ENCODE peak calls at places on chromosomes 1 and 21, in eight cellular contexts. Z is brain microvascular endothelial cell; D is AG08396; K is lung; I is CD8-positive, alpha-beta T cell; U is cardiac fibroblast; L is activated T-helper 9 cell treated with anti-CD3 and anti-CD28 coated beads, Interleukin-2, amount 50 U/mL, for 16 hours; R is amniotic epithelial cell. P is an unnamed sample.

GRCh38 chr1:182703539-182703938 is 19.2 kb upstream of the RGS8 start:
- DNase-seq in D (no peak), U (no peak), K (no peak), L (no peak), R (no peak), I (no peak), Z (no peak), P (no peak)

GRCh38 chr1:240797050-240797449 is 185.1 kb upstream of the GREM2 start:
- DNase-seq in Z (peak; percentile 29), I (no peak), U (peak; percentile 33), L (no peak), R (peak; percentile 29), D (no peak), K (no peak), P (no peak)

GRCh38 chr1:183227963-183228649 is 42.0 kb downstream of the LAMC2 start:
- DNase-seq in R (peak; percentile 53), L (no peak), D (peak; percentile 61), U (peak; percentile 76), K (peak; percentile 48), I (no peak), Z (peak; percentile 47), P (peak; percentile 44)

GRCh38 chr1:20496241-20496661 is 10.2 kb upstream of the CAMK2N1 start:
- DNase-seq in R (peak; percentile 78), I (no peak), L (no peak), K (no peak), Z (peak; percentile 64), D (peak; percentile 62), U (peak; percentile 68), P (peak; percentile 83)

GRCh38 chr1:167344112-167344511 is 123.4 kb downstream of the POU2F1 start:
- DNase-seq in U (peak; percentile 45), L (no peak), D (peak; percentile 17), R (peak; percentile 54), Z (peak; percentile 34), I (no peak), K (no peak), P (peak; percentile 90)

GRCh38 chr21:38938343-38938742 is 132.6 kb downstream of the ETS2 start:
- DNase-seq in R (no peak), L (no peak), U (peak; percentile 52), I (no peak), K (no peak), Z (peak; percentile 36), D (peak; percentile 44), P (no peak)

GRCh38 chr1:33459766-33460543 is 12.5 kb upstream of the ZSCAN20 start:
- DNase-seq in K (no peak), U (peak; percentile 78), I (no peak), R (peak; percentile 40), D (no peak), Z (peak; percentile 44), L (no peak), P (no peak)

GRCh38 chr1:242454262-242455051 is 70.0 kb downstream of the PLD5 start:
- DNase-seq in R (peak; percentile 40), Z (peak; percentile 6), I (no peak), U (peak; percentile 57), D (peak; percentile 28), L (no peak), K (no peak), P (peak; percentile 43)

GRCh38 chr21:39025198-39025597 is 158.1 kb downstream of the PSMG1 start:
- DNase-seq in Z (no peak), K (no peak), D (no peak), U (no peak), I (no peak), R (no peak), L (no peak), P (no peak)

GRCh38 chr1:242569867-242570266 is 45.4 kb upstream of the PLD5 start:
- DNase-seq in Z (no peak), D (no peak), K (no peak), R (peak; percentile 43), U (no peak), L (no peak), I (no peak), P (no peak)

GRCh38 chr21:40117236-40117635 is 250.0 kb downstream of the PCP4 start:
- DNase-seq in U (no peak), R (no peak), D (no peak), K (no peak), L (no peak), I (no peak), Z (no peak), P (no peak)

GRCh38 chr1:218785928-218786327 is 387.8 kb upstream of the LYPLAL1 start:
- DNase-seq in D (peak; percentile 36), Z (peak; percentile 57), K (no peak), R (no peak), U (peak; percentile 71), L (no peak), I (no peak), P (peak; percentile 86)

GRCh38 chr1:189513091-189513490 is 964.6 kb downstream of the BRINP3 start:
- DNase-seq in U (no peak), I (no peak), Z (no peak), K (no peak), R (no peak), L (no peak), D (no peak), P (no peak)

GRCh38 chr1:21254335-21254951 is 35.8 kb downstream of the ECE1 start:
- DNase-seq in D (no peak), U (no peak), L (no peak), Z (no peak), K (no peak), R (no peak), I (no peak), P (peak; percentile 59)

GRCh38 chr1:197618065-197618464 is 157.2 kb downstream of the DENND1B start:
- DNase-seq in K (no peak), R (peak; percentile 23), D (no peak), I (no peak), L (no peak), Z (peak; percentile 2), U (peak; percentile 47), P (peak; percentile 4)

GRCh38 chr1:212531796-212532195 is 76.8 kb upstream of the ATF3 start:
- DNase-seq in R (no peak), K (no peak), U (no peak), L (no peak), I (no peak), Z (no peak), D (no peak), P (no peak)

GRCh38 chr1:93635614-93636543 is 45.8 kb downstream of the BCAR3 start:
- DNase-seq in I (no peak), K (no peak), D (no peak), Z (no peak), U (no peak), L (no peak), R (no peak), P (peak; percentile 65)

GRCh38 chr1:181077576-181078242 is 10.8 kb upstream of the IER5 start:
- DNase-seq in R (no peak), I (no peak), L (no peak), Z (no peak), K (no peak), U (peak; percentile 79), D (no peak), P (peak; percentile 31)

GRCh38 chr1:53392460-53392859 is 64.6 kb upstream of the LRP8 start:
- DNase-seq in L (no peak), I (no peak), U (no peak), R (no peak), D (no peak), K (no peak), Z (no peak), P (no peak)

GRCh38 chr1:203124546-203125317 is 2.8 kb upstream of the ADORA1 start:
- DNase-seq in R (peak; percentile 74), K (no peak), U (no peak), L (no peak), D (no peak), Z (no peak), I (no peak), P (no peak)

GRCh38 chr1:61221642-61222041 is 139.3 kb downstream of the NFIA start:
- DNase-seq in K (no peak), U (peak; percentile 55), L (no peak), D (no peak), R (no peak), I (no peak), Z (no peak), P (no peak)

GRCh38 chr1:228927947-228928898 is 192.9 kb downstream of the RHOU start:
- DNase-seq in U (no peak), D (no peak), K (no peak), I (no peak), R (peak; percentile 30), L (no peak), Z (no peak), P (no peak)

GRCh38 chr1:101236546-101237228 is at the start of gene S1PR1:
- DNase-seq in U (peak; percentile 83), Z (no peak), R (peak; percentile 37), K (peak; percentile 57), D (peak; percentile 29), L (peak; percentile 65), I (peak; percentile 78), P (peak; percentile 62)